ENCODE peak calls at places on chromosomes 5 and 9, in seven cellular contexts. V is brain microvascular endothelial cell, X is ovary, O is cardiac muscle cell, L is bronchial epithelial cell, S is heart left ventricle, Z is uterus. I is an unnamed sample.

GRCh38 chr9:115849679-115850412 is 303.7 kb upstream of the PAPPA start:
- DNase-seq in V (no peak), X (no peak), O (no peak), L (no peak), S (no peak), Z (no peak), I (peak; percentile 19)

GRCh38 chr5:107542428-107542827 is 128.3 kb downstream of the EFNA5 start:
- DNase-seq in V (peak; percentile 95), X (peak; percentile 69), O (peak; percentile 95), L (peak; percentile 97), S (peak; percentile 72), Z (peak; percentile 73), I (no peak)

GRCh38 chr9:136131629-136132499 is 13.2 kb upstream of the TMEM250 start:
- DNase-seq in V (no peak), X (no peak), O (no peak), L (no peak), S (no peak), Z (no peak), I (no peak)

GRCh38 chr5:39164529-39165402 is 54.6 kb downstream of the FYB1 start:
- DNase-seq in V (peak; percentile 14), X (no peak), O (no peak), L (peak; percentile 92), S (no peak), Z (no peak), I (no peak)

GRCh38 chr9:70479880-70480291 is 65.4 kb upstream of the KLF9 start:
- DNase-seq in V (peak; percentile 64), X (peak; percentile 37), O (peak; percentile 87), L (peak; percentile 41), S (no peak), Z (no peak), I (no peak)

GRCh38 chr9:71270554-71270953 is 149.1 kb upstream of the TRPM3 start:
- DNase-seq in V (no peak), X (no peak), O (no peak), L (peak; percentile 51), S (no peak), Z (no peak), I (no peak)

GRCh38 chr5:39191216-39191615 is 28.1 kb downstream of the FYB1 start:
- DNase-seq in V (no peak), X (no peak), O (no peak), L (no peak), S (no peak), Z (no peak), I (no peak)

GRCh38 chr9:116124472-116125040 is 29.0 kb upstream of the PAPPA start:
- DNase-seq in V (peak; percentile 14), X (no peak), O (peak; percentile 62), L (peak; percentile 80), S (no peak), Z (no peak), I (no peak)

GRCh38 chr5:40678021-40678939 is 1.4 kb upstream of the PTGER4 start:
- DNase-seq in V (no peak), X (no peak), O (no peak), L (peak; percentile 72), S (no peak), Z (no peak), I (no peak)

GRCh38 chr5:96256795-96257470 is 176.1 kb downstream of the PCSK1 start:
- DNase-seq in V (peak; percentile 89), X (no peak), O (peak; percentile 78), L (peak; percentile 31), S (peak; percentile 41), Z (peak; percentile 17), I (no peak)

GRCh38 chr5:89934069-89934468 is 475.5 kb downstream of the CETN3 start:
- DNase-seq in V (no peak), X (no peak), O (no peak), L (no peak), S (no peak), Z (no peak), I (no peak)

GRCh38 chr5:109959652-109960051 is 269.9 kb downstream of the MAN2A1 start:
- DNase-seq in V (no peak), X (no peak), O (no peak), L (no peak), S (no peak), Z (no peak), I (no peak)

GRCh38 chr5:155254399-155254798 is 240.8 kb downstream of the KIF4B start:
- DNase-seq in V (no peak), X (no peak), O (no peak), L (no peak), S (no peak), Z (no peak), I (no peak)

GRCh38 chr9:91144782-91145181 is 216.9 kb downstream of the AUH start:
- DNase-seq in V (no peak), X (no peak), O (no peak), L (no peak), S (no peak), Z (no peak), I (peak; percentile 68)

GRCh38 chr9:131817627-131818026 is 77.8 kb upstream of the RAPGEF1 start:
- DNase-seq in V (no peak), X (no peak), O (no peak), L (no peak), S (no peak), Z (no peak), I (no peak)

GRCh38 chr5:108661590-108662219 is 86.0 kb upstream of the FER start:
- DNase-seq in V (peak; percentile 42), X (no peak), O (peak; percentile 42), L (peak; percentile 90), S (no peak), Z (no peak), I (no peak)

GRCh38 chr9:79257215-79257614 is 314.6 kb upstream of the TLE4 start:
- DNase-seq in V (no peak), X (no peak), O (no peak), L (no peak), S (no peak), Z (no peak), I (no peak)

GRCh38 chr9:128104171-128104618 is 23.3 kb downstream of the PTGES2 start:
- DNase-seq in V (no peak), X (peak; percentile 67), O (no peak), L (no peak), S (peak; percentile 22), Z (no peak), I (no peak)

GRCh38 chr5:113232667-113233066 is 202.1 kb downstream of the TSSK1B start:
- DNase-seq in V (no peak), X (peak; percentile 44), O (peak; percentile 53), L (no peak), S (peak; percentile 65), Z (peak; percentile 28), I (no peak)
- H3K4me3 ChIP-seq in V (no peak overlapping the region), X (no peak overlapping the region), O (no peak overlapping the region), L (no peak overlapping the region), S (no peak overlapping the region), Z (no peak overlapping the region), I (no peak overlapping the region)

GRCh38 chr9:77841739-77842386 is 189.7 kb downstream of the GNAQ start:
- DNase-seq in V (no peak), X (no peak), O (no peak), L (peak; percentile 17), S (no peak), Z (no peak), I (no peak)
- TF ChIP-seq CTCF in V (peak; percentile 44), X (peak; percentile 23), O (peak; percentile 39), L (peak; percentile 18), S (peak; percentile 34), Z (peak; percentile 38), I (peak; percentile 36)

DNA sequence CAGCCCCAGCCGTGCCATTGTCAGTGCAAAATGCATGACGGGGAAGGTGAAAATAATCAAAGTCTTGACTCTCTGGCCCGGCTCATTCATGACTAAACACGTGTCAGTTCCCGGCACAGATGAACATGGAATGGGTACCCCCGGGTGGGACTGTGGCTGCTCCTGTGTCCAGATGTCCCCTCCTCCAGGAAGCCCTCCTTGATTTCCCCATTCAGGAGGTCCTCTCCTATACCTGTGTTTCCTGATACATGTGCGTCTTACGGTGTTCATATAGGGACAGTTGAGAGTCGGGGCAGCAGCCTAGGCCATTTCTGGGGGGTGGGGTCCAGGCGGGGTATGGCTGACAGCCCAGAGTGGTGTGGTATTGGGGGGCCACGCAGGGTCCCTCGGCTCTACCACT is 19.5 kb downstream of the RXRA start:
- DNase-seq in V (no peak), X (no peak), O (no peak), L (no peak), S (no peak), Z (no peak), I (no peak)
- H3K36me3 ChIP-seq in V (no peaks in the 10 kb centered on the region), X (no peaks in the 10 kb centered on the region), O (no peaks in the 10 kb centered on the region), L (peaks cover 19% of the 10 kb centered on the region), S (no peaks in the 10 kb centered on the region), Z (no peaks in the 10 kb centered on the region), I (no peaks in the 10 kb centered on the region)

DNA sequence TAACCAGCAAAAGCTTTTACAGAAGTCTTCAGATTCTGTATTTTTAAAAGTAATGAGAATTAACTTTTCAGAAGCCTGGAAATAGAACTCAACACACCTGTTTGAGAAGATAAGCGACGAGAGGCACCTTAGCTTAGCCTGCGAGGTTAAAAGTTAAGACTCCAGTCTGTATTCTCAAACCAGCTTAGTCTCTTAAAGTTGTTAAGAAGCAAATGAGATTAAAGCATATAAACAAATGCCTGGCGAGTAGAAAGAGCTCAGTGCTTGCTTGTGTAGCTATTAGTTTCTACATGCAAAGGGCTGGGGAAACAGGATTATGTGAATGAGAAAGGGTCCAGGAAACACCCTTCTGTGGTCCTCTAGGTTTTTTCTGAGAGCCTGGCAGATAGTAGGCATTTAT is 51.7 kb downstream of the MTAP start:
- DNase-seq in V (no peak), X (no peak), O (no peak), L (no peak), S (no peak), Z (no peak), I (no peak)
- H3K4me3 ChIP-seq in V (no peak overlapping the region), X (no peak overlapping the region), O (no peak overlapping the region), L (no peak overlapping the region), S (no peak overlapping the region), Z (no peak overlapping the region), I (no peak overlapping the region)

GRCh38 chr9:92746567-92747458 is 17.8 kb downstream of the BICD2 start:
- DNase-seq in V (peak; percentile 65), X (no peak), O (peak; percentile 63), L (no peak), S (no peak), Z (no peak), I (no peak)

GRCh38 chr9:92747459-92748232 is 17.0 kb downstream of the BICD2 start:
- DNase-seq in V (no peak), X (no peak), O (no peak), L (peak; percentile 64), S (no peak), Z (no peak), I (no peak)

GRCh38 chr9:92748233-92748497 is 16.5 kb downstream of the BICD2 start:
- DNase-seq in V (no peak), X (no peak), O (no peak), L (no peak), S (no peak), Z (no peak), I (no peak)

GRCh38 chr9:92749934-92750315 is 14.7 kb downstream of the BICD2 start:
- DNase-seq in V (no peak), X (no peak), O (peak; percentile 43), L (no peak), S (no peak), Z (no peak), I (no peak)

GRCh38 chr9:92749071-92749933 is 15.3 kb downstream of the BICD2 start:
- DNase-seq in V (no peak), X (no peak), O (no peak), L (no peak), S (no peak), Z (no peak), I (no peak)
- TF ChIP-seq CTCF in V (peak; percentile 8), X (no peak), O (no peak), L (no peak), S (no peak), Z (no peak), I (no peak)

GRCh38 chr5:138402640-138403039 is 36.2 kb upstream of the REEP2 start:
- DNase-seq in V (no peak), X (no peak), O (no peak), L (no peak), S (no peak), Z (no peak), I (no peak)

GRCh38 chr5:138408023-138408422 is 30.8 kb upstream of the REEP2 start:
- DNase-seq in V (no peak), X (no peak), O (no peak), L (peak; percentile 9), S (no peak), Z (no peak), I (no peak)
- H3K36me3 ChIP-seq in V (peaks cover 5% of the 10 kb centered on the region), X (no peaks in the 10 kb centered on the region), O (peaks cover 30% of the 10 kb centered on the region), L (peaks cover 1% of the 10 kb centered on the region), S (peaks cover 33% of the 10 kb centered on the region), Z (no peaks in the 10 kb centered on the region), I (peaks cover 5% of the 10 kb centered on the region)